ENCODE peak calls at places on chromosome X, in seven cellular contexts. J is A549, F is sigmoid colon, V is thyroid gland, I is esophagus squamous epithelium, H is breast epithelium, Y is IMR-90. W is an unnamed sample.

GRCh38 chrX:24207826-24208225 is 58.3 kb downstream of the ZFX start:
- DNase-seq in J (no peak), F (no peak), V (no peak), I (no peak), H (no peak), Y (peak), W (no peak)

GRCh38 chrX:27380163-27380845 is 82.8 kb downstream of the PPP4R3C start:
- DNase-seq in J (no peak), F (no peak), V (no peak), I (no peak), H (no peak), Y (no peak), W (no peak)

GRCh38 chrX:21831496-21831895 is 7.9 kb upstream of the MBTPS2 start:
- DNase-seq in J (no peak), F (no peak), V (no peak), I (no peak), H (no peak), Y (no peak), W (no peak)

GRCh38 chrX:18099745-18100144 is 120.9 kb downstream of the BEND2 start:
- DNase-seq in J (no peak), F (no peak), V (no peak), I (no peak), H (no peak), Y (no peak), W (no peak)

GRCh38 chrX:68694429-68695205 is 47.2 kb downstream of the STARD8 start:
- DNase-seq in J (no peak), F (no peak), V (no peak), I (no peak), H (no peak), Y (no peak), W (no peak)

GRCh38 chrX:31279359-31279758 is 207.5 kb upstream of the FTHL17 start:
- DNase-seq in J (peak), F (no peak), V (no peak), I (no peak), H (no peak), Y (peak), W (no peak)

GRCh38 chrX:96883608-96884007 is at the start of gene RPA4:
- DNase-seq in J (no peak), F (no peak), V (no peak), I (no peak), H (no peak), Y (no peak), W (no peak)

GRCh38 chrX:155127465-155127864 is 56.2 kb downstream of the BRCC3 start:
- DNase-seq in J (no peak), F (no peak), V (no peak), I (no peak), H (no peak), Y (no peak), W (no peak)

GRCh38 chrX:1434871-1435240 is 17.9 kb downstream of the ASMTL start:
- DNase-seq in J (no peak), F (peak), V (no peak), I (no peak), H (no peak), Y (no peak), W (no peak)

GRCh38 chrX:119622356-119623232 is 16.4 kb upstream of the NKRF start:
- DNase-seq in J (no peak), F (peak), V (no peak), I (no peak), H (no peak), Y (peak), W (no peak)

GRCh38 chrX:68910743-68911142 is 81.9 kb downstream of the EFNB1 start:
- DNase-seq in J (no peak), F (no peak), V (no peak), I (no peak), H (no peak), Y (no peak), W (no peak)

GRCh38 chrX:8724176-8724757 is 7.7 kb downstream of the ANOS1 start:
- DNase-seq in J (peak), F (no peak), V (peak), I (no peak), H (no peak), Y (no peak), W (no peak)

GRCh38 chrX:30735839-30736238 is 82.6 kb downstream of the GK start:
- DNase-seq in J (peak), F (no peak), V (peak), I (no peak), H (no peak), Y (peak), W (no peak)

DNA sequence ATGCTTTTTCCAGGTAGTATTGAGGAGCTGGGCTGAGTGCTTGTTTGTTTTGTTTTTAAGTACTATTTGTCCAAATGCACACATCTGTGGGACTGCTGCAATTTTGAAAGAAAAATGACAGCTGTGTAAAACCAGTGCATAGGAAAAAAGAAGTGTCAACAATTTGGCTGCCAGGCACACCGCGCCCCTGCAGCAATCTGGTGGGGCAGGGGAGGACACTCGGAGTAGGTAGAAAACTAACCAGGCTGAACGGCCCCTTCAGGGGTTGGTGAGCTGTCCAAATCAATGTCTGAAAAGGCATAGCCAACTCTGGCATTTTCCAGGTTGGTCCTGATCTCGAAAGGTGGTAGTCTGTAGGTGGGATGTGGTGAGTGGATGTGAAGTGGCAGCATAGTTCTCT is 1.1 kb downstream of the LDOC1 start:
- DNase-seq in J (no peak), F (no peak), V (peak), I (no peak), H (no peak), Y (no peak), W (no peak)
- H3K4me3 ChIP-seq in J (peak), F (no peak), V (no peak), I (peak), H (peak), Y (peak), W (no peak)

GRCh38 chrX:103017542-103017941 is 46.4 kb downstream of the BEX1 start:
- DNase-seq in J (no peak), F (no peak), V (no peak), I (no peak), H (no peak), Y (no peak), W (no peak)
- TF ChIP-seq CTCF in J (no peak), F (no peak), V (no peak), I (no peak), H (no peak), Y (no peak), W (no peak)

GRCh38 chrX:41352329-41352801 is 18.4 kb downstream of the DDX3X start:
- DNase-seq in J (no peak), F (no peak), V (no peak), I (no peak), H (no peak), Y (no peak), W (no peak)
- TF ChIP-seq POLR2A in J (no peak), F (no peak), V (no peak), I (no peak), H (no peak), Y (no peak), W (no peak)

GRCh38 chrX:131709553-131709952 is 165.7 kb downstream of the OR13H1 start:
- DNase-seq in J (no peak), F (no peak), V (no peak), I (no peak), H (no peak), Y (no peak), W (no peak)

GRCh38 chrX:131711478-131711867 is 167.6 kb downstream of the OR13H1 start:
- DNase-seq in J (no peak), F (no peak), V (no peak), I (no peak), H (no peak), Y (no peak), W (no peak)
- H3K4me3 ChIP-seq in J (peak), F (peak), V (no peak), I (peak), H (peak), Y (peak), W (no peak)

DNA sequence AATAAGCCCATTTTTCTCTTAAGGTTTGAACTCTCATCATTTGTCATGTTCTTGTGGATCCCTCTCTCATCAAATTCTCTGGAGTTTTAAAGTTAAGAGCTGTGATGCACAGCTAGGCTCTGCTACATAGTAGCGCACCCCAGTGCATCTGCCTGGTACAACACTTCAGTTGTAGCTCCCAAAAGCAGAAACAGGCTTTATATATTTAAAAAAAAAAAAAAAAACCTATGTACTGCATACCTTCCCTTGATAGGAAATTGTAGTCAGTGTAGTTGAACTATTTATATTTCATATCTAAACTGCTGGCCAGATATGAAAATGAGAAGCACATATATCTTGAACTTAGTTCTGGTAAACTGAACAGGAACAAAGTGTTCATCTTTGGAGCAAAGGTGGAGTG is 131.4 kb downstream of the KLHL13 start:
- DNase-seq in J (peak), F (no peak), V (no peak), I (no peak), H (no peak), Y (peak), W (no peak)
- TF ChIP-seq CTCF in J (no peak), F (no peak), V (no peak), I (no peak), H (no peak), Y (peak), W (no peak)

GRCh38 chrX:100935767-100936166 is 7.0 kb upstream of the XKRX start:
- DNase-seq in J (no peak), F (no peak), V (no peak), I (no peak), H (no peak), Y (no peak), W (no peak)

GRCh38 chrX:100944601-100945000 is 15.9 kb upstream of the XKRX start:
- DNase-seq in J (no peak), F (no peak), V (no peak), I (no peak), H (no peak), Y (no peak), W (no peak)

DNA sequence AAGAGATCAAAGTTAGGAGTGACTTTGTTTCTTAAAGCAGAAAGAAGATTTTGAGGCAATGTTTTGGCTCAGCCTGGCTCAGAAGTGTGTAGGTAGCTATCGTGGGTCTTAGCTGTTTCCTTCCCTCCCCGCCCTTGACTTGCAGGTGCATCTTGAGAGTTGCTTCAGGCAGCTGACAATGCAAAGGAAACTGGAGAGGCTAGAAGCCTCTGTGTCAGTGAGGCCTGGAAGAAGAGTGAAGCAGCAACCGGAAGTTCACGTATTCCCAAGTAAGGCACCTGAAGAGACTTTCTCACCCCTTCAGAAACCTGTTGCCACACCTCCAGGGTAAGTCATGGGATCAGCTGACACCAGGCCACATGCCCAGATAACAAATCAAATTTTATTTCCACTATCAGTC is 10.6 kb upstream of the XKRX start:
- DNase-seq in J (no peak), F (no peak), V (no peak), I (no peak), H (no peak), Y (no peak), W (no peak)
- TF ChIP-seq POLR2A in J (no peak), F (no peak), V (no peak), I (no peak), H (no peak), Y (no peak), W (no peak)

DNA sequence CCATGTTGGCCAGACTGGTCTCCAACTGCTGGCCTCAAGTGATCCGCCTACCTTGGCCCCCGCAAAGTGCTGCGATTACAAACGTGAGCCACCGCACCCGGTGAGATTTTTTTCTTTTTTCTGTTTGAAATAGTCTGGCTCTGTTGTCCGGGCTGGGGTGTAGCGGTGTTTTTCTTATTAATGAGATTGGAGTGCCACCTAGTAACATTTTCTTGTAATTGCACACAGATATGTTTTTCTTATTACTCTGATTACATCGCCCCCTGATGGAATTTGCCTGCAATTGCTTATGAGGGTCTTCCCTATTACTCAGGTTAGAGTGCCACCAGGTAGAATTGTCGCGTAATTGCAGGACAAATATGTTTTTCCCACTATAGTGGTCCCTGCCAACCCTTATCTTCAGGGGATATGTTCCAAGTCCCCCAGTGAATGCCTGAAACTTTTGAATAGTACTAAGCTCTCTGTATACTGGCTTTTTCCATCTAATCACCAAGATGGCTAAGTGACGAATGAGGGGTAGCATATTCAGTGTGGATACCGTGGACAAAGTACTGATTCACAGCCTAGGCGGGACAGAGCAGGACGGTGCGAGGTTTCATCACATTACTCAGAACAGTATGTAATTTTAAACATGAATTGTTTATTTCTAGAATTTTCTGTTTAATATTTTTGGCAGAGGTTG is 8.6 kb upstream of the PDHA1 start:
- DNase-seq in J (peak), F (no peak), V (no peak), I (no peak), H (no peak), Y (peak), W (no peak)
- H3K4me3 ChIP-seq in J (peak), F (no peak), V (no peak), I (no peak), H (no peak), Y (no peak), W (no peak)

GRCh38 chrX:83416273-83416672 is 91.8 kb upstream of the POU3F4 start:
- DNase-seq in J (no peak), F (no peak), V (no peak), I (no peak), H (no peak), Y (no peak), W (no peak)
- TF ChIP-seq CTCF in J (no peak), F (no peak), V (no peak), I (no peak), H (no peak), Y (peak), W (no peak)